ENCODE peak calls at places on chromosomes 1 and 21, in four cellular contexts. H, C, Q and V are unnamed samples.

GRCh38 chr1:67749844-67750689 is 65.1 kb downstream of the GADD45A start:
- DNase-seq in H (no peak), Q (peak), C (no peak), V (no peak)

GRCh38 chr1:15355968-15356621 is 53.6 kb upstream of the EFHD2 start:
- DNase-seq in H (no peak), Q (no peak), C (no peak), V (no peak)

GRCh38 chr1:223224465-223224864 is 81.4 kb upstream of the TLR5 start:
- DNase-seq in C (no peak), H (no peak), Q (no peak), V (no peak)

GRCh38 chr1:37177230-37177864 is 143.0 kb upstream of the GRIK3 start:
- DNase-seq in Q (peak), H (no peak), C (no peak), V (no peak)

GRCh38 chr1:16925635-16926490 is 4.1 kb downstream of the CROCC start:
- DNase-seq in H (no peak), Q (peak), C (no peak), V (no peak)

GRCh38 chr1:21149430-21149861 is 27.3 kb downstream of the EIF4G3 start:
- DNase-seq in H (no peak), C (no peak), Q (peak), V (no peak)

GRCh38 chr1:55816456-55816794 is 601.3 kb upstream of the USP24 start:
- DNase-seq in C (no peak), H (no peak), Q (no peak), V (no peak)

GRCh38 chr1:179047637-179048002 is 21.9 kb downstream of the FAM20B start:
- DNase-seq in Q (no peak), H (no peak), C (no peak), V (no peak)

GRCh38 chr1:172449585-172450523 is 6.0 kb upstream of the PIGC start:
- DNase-seq in H (no peak), Q (peak), C (peak), V (peak)

GRCh38 chr1:53343831-53344668 is 16.2 kb upstream of the LRP8 start:
- DNase-seq in H (peak), C (peak), Q (no peak), V (peak)

GRCh38 chr1:7046314-7046713 is 261.1 kb downstream of the CAMTA1 start:
- DNase-seq in C (peak), Q (peak), H (no peak), V (no peak)

GRCh38 chr1:200837931-200838571 is 34.7 kb upstream of the GPR25 start:
- DNase-seq in Q (peak), C (no peak), H (no peak), V (no peak)

GRCh38 chr1:33455537-33456301 is 16.7 kb upstream of the ZSCAN20 start:
- DNase-seq in C (peak), H (no peak), Q (peak), V (no peak)

GRCh38 chr1:208243522-208243850 is 698 bp downstream of the PLXNA2 start:
- DNase-seq in C (no peak), Q (no peak), H (no peak), V (no peak)

GRCh38 chr21:36097427-36098230 is 27.8 kb downstream of the CBR1 start:
- DNase-seq in C (no peak), H (no peak), Q (peak), V (no peak)

GRCh38 chr1:7335224-7335879 is 435.7 kb upstream of the VAMP3 start:
- DNase-seq in C (no peak), Q (peak), H (no peak), V (no peak)

GRCh38 chr1:210342986-210343780 is 14.5 kb downstream of the HHAT start:
- DNase-seq in Q (no peak), H (no peak), C (no peak), V (no peak)

GRCh38 chr1:11499825-11500331 is 20.9 kb downstream of the DISP3 start:
- DNase-seq in Q (no peak), H (peak), C (no peak), V (no peak)

GRCh38 chr1:7255303-7256058 is 470.2 kb downstream of the CAMTA1 start:
- DNase-seq in H (no peak), C (peak), Q (peak), V (no peak)

GRCh38 chr21:46100426-46100825 is 2.5 kb downstream of the COL6A2 start:
- DNase-seq in Q (no peak), C (no peak), H (no peak), V (no peak)

GRCh38 chr1:35573198-35573775 is at the start of gene TFAP2E:
- DNase-seq in C (peak), H (no peak), Q (no peak), V (no peak)

GRCh38 chr1:230591676-230592075 is 50.6 kb upstream of the COG2 start:
- DNase-seq in H (no peak), C (no peak), Q (no peak), V (no peak)

GRCh38 chr21:42844411-42845113 is 34.8 kb downstream of the WDR4 start:
- DNase-seq in Q (no peak), H (no peak), C (peak), V (no peak)

GRCh38 chr21:41290106-41290799 is 26.3 kb upstream of the FAM3B start:
- DNase-seq in Q (no peak), C (no peak), H (no peak), V (no peak)

GRCh38 chr21:29423051-29423450 is 124.3 kb downstream of the BACH1 start:
- DNase-seq in Q (peak), C (no peak), H (no peak), V (no peak)

GRCh38 chr1:237976345-237976744 is 85.6 kb upstream of the ZP4 start:
- DNase-seq in C (no peak), Q (no peak), H (no peak), V (no peak)

GRCh38 chr1:62728963-62729362 is 40.8 kb upstream of the DOCK7 start:
- DNase-seq in H (no peak), Q (no peak), C (no peak), V (no peak)

GRCh38 chr1:58584082-58584895 is 7.2 kb upstream of the TACSTD2 start:
- DNase-seq in H (no peak), C (no peak), Q (peak), V (no peak)

GRCh38 chr1:30382496-30382895 is 340.9 kb downstream of the MATN1 start:
- DNase-seq in Q (no peak), C (no peak), H (peak), V (no peak)

GRCh38 chr1:155322571-155322952 is 1.9 kb downstream of the RUSC1 start:
- DNase-seq in C (peak), Q (no peak), H (no peak), V (no peak)

GRCh38 chr1:205235921-205236320 is 8.2 kb downstream of the TMCC2 start:
- DNase-seq in Q (no peak), H (no peak), C (no peak), V (no peak)

GRCh38 chr1:220300442-220301121 is 28.3 kb upstream of the RAB3GAP2 start:
- DNase-seq in H (peak), C (peak), Q (peak), V (no peak)

GRCh38 chr21:41207401-41208388 is 39.7 kb downstream of the BACE2 start:
- DNase-seq in H (no peak), Q (peak), C (no peak), V (no peak)

GRCh38 chr1:45644661-45645060 is 20.8 kb upstream of the CCDC17 start:
- DNase-seq in C (no peak), H (no peak), Q (no peak), V (no peak)

GRCh38 chr21:15383588-15383987 is 318.8 kb upstream of the NRIP1 start:
- DNase-seq in H (no peak), Q (no peak), C (no peak), V (no peak)

GRCh38 chr21:15379776-15380175 is 315.0 kb upstream of the NRIP1 start:
- DNase-seq in Q (peak), C (no peak), H (no peak), V (no peak)
- TF ChIP-seq CTCF in Q (no peak), C (no peak), H (no peak), V (no peak)

GRCh38 chr1:13541435-13542215 is 27.8 kb upstream of the LRRC38 start:
- DNase-seq in Q (no peak), H (no peak), C (no peak), V (no peak)

GRCh38 chr1:13540871-13541270 is 27.1 kb upstream of the LRRC38 start:
- DNase-seq in H (no peak), C (no peak), Q (no peak), V (no peak)

GRCh38 chr1:13536612-13537011 is 22.8 kb upstream of the LRRC38 start:
- DNase-seq in H (no peak), Q (no peak), C (no peak), V (no peak)

GRCh38 chr1:13538832-13539231 is 25.0 kb upstream of the LRRC38 start:
- DNase-seq in H (no peak), C (no peak), Q (no peak), V (no peak)

GRCh38 chr1:13539683-13540082 is 25.9 kb upstream of the LRRC38 start:
- DNase-seq in C (no peak), Q (no peak), H (no peak), V (no peak)
- TF ChIP-seq CTCF in C (no peak), Q (no peak), H (no peak), V (peak)

GRCh38 chr1:233376711-233377110 is 49.2 kb downstream of the MAP3K21 start:
- DNase-seq in C (no peak), H (no peak), Q (no peak), V (no peak)
- TF ChIP-seq CTCF in C (no peak), H (no peak), Q (no peak), V (no peak)

GRCh38 chr1:151282883-151283725 is 1.0 kb downstream of the ZNF687 start:
- DNase-seq in Q (no peak), C (peak), H (no peak), V (no peak)

GRCh38 chr1:151281969-151282882 is at the start of gene ZNF687:
- DNase-seq in C (peak), Q (peak), H (peak), V (peak)

GRCh38 chr1:151284013-151284577 is 2.0 kb downstream of the ZNF687 start:
- DNase-seq in C (no peak), Q (no peak), H (no peak), V (no peak)

GRCh38 chr1:151277249-151277648 is 4.8 kb upstream of the ZNF687 start:
- DNase-seq in Q (no peak), H (no peak), C (no peak), V (no peak)

DNA sequence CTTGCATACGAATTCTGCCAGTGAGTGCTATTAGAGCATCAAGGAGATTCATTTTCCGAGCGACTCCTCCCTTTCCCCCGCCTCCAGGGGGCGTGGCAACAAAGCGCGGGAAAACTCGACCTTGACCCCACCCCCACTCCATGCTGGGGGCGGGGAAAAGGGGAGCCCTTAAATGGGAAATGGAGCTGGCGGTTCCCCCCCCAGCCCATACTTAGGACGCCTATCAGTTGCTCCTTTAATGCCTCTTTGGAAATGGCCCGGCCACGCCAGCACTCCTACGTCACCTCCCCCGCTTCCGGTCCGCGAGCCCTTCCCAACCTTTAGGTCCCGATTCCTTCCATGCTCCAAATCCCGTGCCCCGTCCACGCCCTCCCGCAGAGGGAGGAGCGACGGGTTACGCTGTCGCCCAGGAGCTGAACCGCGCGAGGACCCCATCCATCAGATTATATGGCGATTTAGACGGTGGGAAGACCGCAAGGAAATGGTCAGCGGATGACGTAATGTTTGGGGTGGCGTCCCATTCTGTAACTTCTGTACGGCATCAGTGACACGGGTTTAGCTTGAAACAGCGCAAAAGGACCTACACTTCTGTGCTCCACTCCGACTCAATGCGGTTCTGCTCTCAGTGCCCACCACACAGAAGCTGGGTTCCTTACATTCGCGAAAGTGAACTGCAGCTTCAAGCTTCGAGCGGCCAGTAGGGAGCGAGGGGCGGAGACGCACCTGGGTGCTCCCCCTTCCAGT is 702 bp upstream of the ZNF687 start:
- DNase-seq in C (peak), H (peak), Q (peak), V (peak)
- TF ChIP-seq CTCF in C (peak), H (no peak), Q (no peak), V (peak)

DNA sequence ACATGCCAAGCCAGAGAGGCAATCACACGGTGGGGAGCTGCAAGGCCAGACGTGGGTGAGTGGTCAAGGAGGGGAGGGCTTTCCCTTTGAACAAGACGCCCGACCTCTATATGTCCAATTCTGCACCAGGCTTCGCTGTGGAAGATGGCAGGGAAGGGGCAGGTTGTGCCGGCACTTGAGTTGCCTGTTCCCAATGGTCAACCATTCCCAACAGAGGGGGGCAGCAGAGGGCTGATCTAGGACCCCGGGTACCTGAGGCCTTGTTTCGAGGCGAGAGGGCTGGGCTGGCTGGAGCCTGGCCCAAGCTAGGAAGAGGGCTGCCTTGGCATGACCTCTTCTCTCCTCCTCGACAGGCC is 64.9 kb downstream of the TMEM53 start:
- DNase-seq in Q (peak), H (no peak), C (peak), V (no peak)
- TF ChIP-seq CTCF in Q (peak), H (peak), C (peak), V (peak)

GRCh38 chr21:26405071-26405470 is 168.0 kb downstream of the CYYR1 start:
- DNase-seq in C (no peak), Q (peak), H (no peak), V (no peak)
- TF ChIP-seq CTCF in C (no peak), Q (no peak), H (no peak), V (no peak)